ENCODE peak calls at places on chromosomes 6 and 20, in six cellular contexts. C is MM.1S, L is SK-N-SH, M is AG04450, O is uterus, P is fibroblast of lung. H is an unnamed sample. For H3K9me3, the result is how much of the 10 kb centered on the place peaks cover.

GRCh38 chr6:108872001-108872974 is 24.1 kb downstream of the ARMC2 start:
- DNase-seq in C (no peak), L (no peak), M (no peak), O (no peak), P (no peak), H (no peak)

GRCh38 chr6:115969207-115969929 is 91.3 kb downstream of the FRK start:
- DNase-seq in C (no peak), L (no peak), M (no peak), O (no peak), P (no peak), H (no peak)

GRCh38 chr6:12313311-12313991 is 23.3 kb downstream of the EDN1 start:
- DNase-seq in C (no peak), L (no peak), M (no peak), O (no peak), P (no peak), H (no peak)

GRCh38 chr6:32886674-32887383 is 32.8 kb downstream of the PSMB9 start:
- DNase-seq in C (no peak), L (no peak), M (peak), O (peak), P (peak), H (no peak)

GRCh38 chr6:97009781-97010492 is 85.4 kb downstream of the KLHL32 start:
- DNase-seq in C (no peak), L (no peak), M (no peak), O (no peak), P (no peak), H (no peak)

GRCh38 chr6:87982134-87982533 is 65.5 kb upstream of the SPACA1 start:
- DNase-seq in C (no peak), L (no peak), M (no peak), O (no peak), P (no peak), H (no peak)

GRCh38 chr6:107670792-107671199 is 153.3 kb downstream of the SCML4 start:
- DNase-seq in C (no peak), L (peak), M (no peak), O (peak), P (peak), H (no peak)

GRCh38 chr6:82396964-82397761 is 33.5 kb downstream of the TPBG start:
- DNase-seq in C (peak), L (no peak), M (peak), O (no peak), P (peak), H (no peak)

GRCh38 chr20:62464990-62465389 is 10.8 kb downstream of the GATA5 start:
- DNase-seq in C (no peak), L (no peak), M (no peak), O (no peak), P (no peak), H (no peak)

GRCh38 chr20:48574383-48574782 is 253.4 kb downstream of the PREX1 start:
- DNase-seq in C (no peak), L (peak), M (no peak), O (no peak), P (no peak), H (no peak)

GRCh38 chr20:36770680-36771079 is 2.9 kb downstream of the DSN1 start:
- DNase-seq in C (no peak), L (no peak), M (no peak), O (no peak), P (no peak), H (no peak)

GRCh38 chr20:2022163-2022562 is 28.3 kb upstream of the PDYN start:
- DNase-seq in C (no peak), L (no peak), M (no peak), O (no peak), P (no peak), H (no peak)

GRCh38 chr6:159315562-159315961 is 146.4 kb downstream of the FNDC1 start:
- DNase-seq in C (no peak), L (no peak), M (no peak), O (no peak), P (no peak), H (no peak)

GRCh38 chr6:159309723-159310122 is 140.5 kb downstream of the FNDC1 start:
- DNase-seq in C (no peak), L (no peak), M (no peak), O (no peak), P (no peak), H (no peak)

GRCh38 chr6:159312204-159312603 is 143.0 kb downstream of the FNDC1 start:
- DNase-seq in C (no peak), L (no peak), M (no peak), O (no peak), P (no peak), H (no peak)

GRCh38 chr6:159313023-159313422 is 143.8 kb downstream of the FNDC1 start:
- DNase-seq in C (no peak), L (peak), M (no peak), O (no peak), P (no peak), H (no peak)

GRCh38 chr6:159311618-159312017 is 142.4 kb downstream of the FNDC1 start:
- DNase-seq in C (no peak), L (no peak), M (no peak), O (no peak), P (no peak), H (no peak)
- H3K9me3 ChIP-seq in C (under half), L (under half), M (under half), O (under half), P (under half), H (under half)

DNA sequence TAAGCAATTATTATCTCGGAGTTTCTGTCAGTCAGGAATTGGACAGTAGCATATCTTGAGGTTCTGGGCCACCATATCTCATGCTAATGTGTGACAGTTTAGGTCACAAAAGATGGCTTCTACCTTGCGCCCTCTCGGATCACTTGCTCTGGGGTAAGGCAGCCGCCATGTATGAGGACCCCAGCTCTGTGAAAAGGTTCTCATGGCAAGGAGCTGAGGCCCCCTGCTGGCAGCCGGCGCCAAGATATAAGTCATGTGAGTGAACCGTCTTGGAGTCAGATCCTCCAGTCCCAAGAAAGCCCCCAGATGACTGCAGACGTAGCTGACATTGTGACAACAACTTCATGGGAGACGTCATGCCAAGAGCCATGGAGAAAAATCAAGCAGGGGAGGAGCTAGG is 670.8 kb downstream of the KIF16B start:
- DNase-seq in C (no peak), L (no peak), M (no peak), O (no peak), P (no peak), H (no peak)
- TF ChIP-seq CTCF in C (no peak), L (peak), M (peak), O (no peak), P (no peak), H (no peak)

DNA sequence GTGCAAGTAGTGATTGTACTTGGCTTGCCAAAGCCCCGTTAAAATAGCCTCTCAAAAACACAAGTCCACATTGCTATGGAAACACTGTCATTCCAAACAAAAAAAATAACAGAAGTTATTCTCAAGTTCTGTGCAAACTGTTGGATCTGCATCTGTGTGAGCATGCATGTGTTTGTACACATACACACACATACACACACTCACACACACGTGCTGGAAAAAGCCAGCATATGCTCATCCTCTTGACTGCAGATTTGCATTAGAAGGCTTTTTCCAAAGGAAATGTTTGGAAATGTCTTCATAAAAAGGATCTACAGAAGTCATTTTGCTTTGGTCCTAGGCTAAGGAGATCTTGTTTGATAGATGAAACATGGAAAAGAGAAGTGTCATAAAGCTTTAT is 13.4 kb upstream of the CBLN4 start:
- DNase-seq in C (no peak), L (no peak), M (no peak), O (no peak), P (no peak), H (no peak)
- H3K9me3 ChIP-seq in C (under half), L (under half), M (under half), O (under half), P (under half), H (under half)

GRCh38 chr20:50504231-50504823 is 5.9 kb upstream of the PTPN1 start:
- DNase-seq in C (no peak), L (no peak), M (no peak), O (no peak), P (peak), H (no peak)
- TF ChIP-seq CTCF in C (no peak), L (no peak), M (peak), O (no peak), P (no peak), H (peak)

DNA sequence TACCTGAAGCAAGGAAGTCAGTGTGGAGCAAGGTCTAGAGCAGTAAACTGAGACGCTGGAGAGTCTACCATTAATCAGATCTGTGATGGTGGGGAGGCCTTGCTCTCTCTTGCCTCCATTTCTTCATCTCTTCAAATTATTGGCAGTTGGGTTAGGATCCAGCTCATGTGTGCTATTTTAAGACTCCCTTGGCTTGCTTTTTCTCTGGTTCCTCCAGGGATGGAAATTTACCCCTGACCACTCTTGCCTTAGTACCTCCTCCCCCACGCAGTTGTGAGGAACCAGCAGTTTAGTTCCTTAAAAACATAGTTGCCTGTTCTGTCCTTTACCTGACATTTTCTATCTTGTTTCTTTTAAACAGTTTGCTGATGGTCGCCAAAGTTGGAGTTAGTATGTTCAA is 7.4 kb downstream of the TMEM14C start:
- DNase-seq in C (no peak), L (no peak), M (no peak), O (no peak), P (no peak), H (no peak)
- H3K9me3 ChIP-seq in C (under half), L (under half), M (under half), O (under half), P (under half), H (under half)

GRCh38 chr6:49423817-49424216 is 39.2 kb downstream of the MMUT start:
- DNase-seq in C (no peak), L (peak), M (no peak), O (no peak), P (peak), H (no peak)
- TF ChIP-seq CTCF in C (peak), L (peak), M (no peak), O (no peak), P (no peak), H (no peak)

H was measured in prostate gland.